ENCODE peak calls at places on chromosomes 11 and 22, in five cellular contexts. One of them, this sample, is unnamed. For H3K36me3, the result is how much of the 10 kb centered on the place peaks cover.

GRCh38 chr22:31098633-31099110 is 8.7 kb downstream of the SELENOM start:
- DNase-seq in neuronal stem cell: no peak
- DNase-seq in heart right ventricle: no peak
- DNase-seq in fibroblast of lung: no peak
- DNase-seq in GM23338: peak
- DNase-seq in this sample: no peak

GRCh38 chr11:102111011-102111786 is 952 bp downstream of the YAP1 start:
- DNase-seq in GM23338: peak
- DNase-seq in neuronal stem cell: peak
- DNase-seq in heart right ventricle: peak
- DNase-seq in fibroblast of lung: peak
- DNase-seq in this sample: no peak

GRCh38 chr11:134266841-134267251 is 9.3 kb upstream of the GLB1L3 start:
- DNase-seq in GM23338: peak
- DNase-seq in fibroblast of lung: peak
- DNase-seq in heart right ventricle: no peak
- DNase-seq in neuronal stem cell: no peak
- DNase-seq in this sample: no peak

GRCh38 chr11:15826826-15827225 is 529.5 kb downstream of the SOX6 start:
- DNase-seq in GM23338: peak
- DNase-seq in fibroblast of lung: no peak
- DNase-seq in heart right ventricle: peak
- DNase-seq in neuronal stem cell: peak
- DNase-seq in this sample: no peak

GRCh38 chr22:19896665-19897355 is 42.1 kb upstream of the GNB1L start:
- DNase-seq in fibroblast of lung: no peak
- DNase-seq in neuronal stem cell: no peak
- DNase-seq in GM23338: no peak
- DNase-seq in heart right ventricle: no peak
- DNase-seq in this sample: no peak

GRCh38 chr22:31321421-31321820 is 24.7 kb downstream of the PATZ1 start:
- DNase-seq in fibroblast of lung: no peak
- DNase-seq in GM23338: no peak
- DNase-seq in heart right ventricle: no peak
- DNase-seq in neuronal stem cell: no peak
- DNase-seq in this sample: no peak

GRCh38 chr11:134074346-134074745 is 5.5 kb downstream of the JAM3 start:
- DNase-seq in fibroblast of lung: peak
- DNase-seq in GM23338: no peak
- DNase-seq in heart right ventricle: no peak
- DNase-seq in neuronal stem cell: no peak
- DNase-seq in this sample: no peak

GRCh38 chr11:14148653-14149273 is 186.2 kb downstream of the SPON1 start:
- DNase-seq in GM23338: peak
- DNase-seq in fibroblast of lung: peak
- DNase-seq in neuronal stem cell: no peak
- DNase-seq in heart right ventricle: no peak
- DNase-seq in this sample: no peak

GRCh38 chr11:47916361-47916841 is 64.0 kb upstream of the PTPRJ start:
- DNase-seq in GM23338: no peak
- DNase-seq in fibroblast of lung: peak
- DNase-seq in neuronal stem cell: no peak
- DNase-seq in heart right ventricle: peak
- DNase-seq in this sample: no peak

GRCh38 chr22:45531944-45532631 is 29.4 kb downstream of the FBLN1 start:
- DNase-seq in heart right ventricle: no peak
- DNase-seq in GM23338: no peak
- DNase-seq in neuronal stem cell: no peak
- DNase-seq in fibroblast of lung: no peak
- DNase-seq in this sample: no peak

GRCh38 chr11:128066429-128066828 is 520.9 kb downstream of the ETS1 start:
- DNase-seq in neuronal stem cell: no peak
- DNase-seq in fibroblast of lung: no peak
- DNase-seq in heart right ventricle: no peak
- DNase-seq in GM23338: no peak
- DNase-seq in this sample: no peak

GRCh38 chr11:78594814-78595213 is 20.1 kb upstream of the NARS2 start:
- DNase-seq in heart right ventricle: no peak
- DNase-seq in fibroblast of lung: no peak
- DNase-seq in GM23338: peak
- DNase-seq in neuronal stem cell: no peak
- DNase-seq in this sample: no peak

GRCh38 chr11:35605691-35606090 is 12.6 kb upstream of the FJX1 start:
- DNase-seq in GM23338: no peak
- DNase-seq in heart right ventricle: peak
- DNase-seq in fibroblast of lung: peak
- DNase-seq in neuronal stem cell: no peak
- DNase-seq in this sample: no peak

GRCh38 chr11:70364198-70364597 is 34.1 kb upstream of the CTTN start:
- DNase-seq in neuronal stem cell: no peak
- DNase-seq in fibroblast of lung: peak
- DNase-seq in heart right ventricle: no peak
- DNase-seq in GM23338: no peak
- DNase-seq in this sample: no peak

GRCh38 chr11:110990316-110990715 is 255.2 kb upstream of the POU2AF2 start:
- DNase-seq in GM23338: no peak
- DNase-seq in heart right ventricle: no peak
- DNase-seq in fibroblast of lung: no peak
- DNase-seq in neuronal stem cell: no peak
- DNase-seq in this sample: no peak

GRCh38 chr22:31614781-31615480 is 47.1 kb downstream of the PISD start:
- DNase-seq in GM23338: no peak
- DNase-seq in heart right ventricle: no peak
- DNase-seq in fibroblast of lung: no peak
- DNase-seq in neuronal stem cell: no peak
- DNase-seq in this sample: no peak

GRCh38 chr22:32327596-32328171 is 30.0 kb upstream of the RFPL3 start:
- DNase-seq in neuronal stem cell: no peak
- DNase-seq in GM23338: no peak
- DNase-seq in fibroblast of lung: no peak
- DNase-seq in heart right ventricle: no peak
- DNase-seq in this sample: no peak

GRCh38 chr22:20027966-20028854 is 7.3 kb downstream of the TANGO2 start:
- DNase-seq in GM23338: no peak
- DNase-seq in heart right ventricle: no peak
- DNase-seq in neuronal stem cell: no peak
- DNase-seq in fibroblast of lung: no peak
- DNase-seq in this sample: no peak

GRCh38 chr11:47415091-47415854 is 6.9 kb downstream of the SLC39A13 start:
- DNase-seq in heart right ventricle: no peak
- DNase-seq in neuronal stem cell: no peak
- DNase-seq in GM23338: no peak
- DNase-seq in fibroblast of lung: no peak
- DNase-seq in this sample: no peak

GRCh38 chr22:24760708-24761306 is 13.7 kb downstream of the PIWIL3 start:
- DNase-seq in GM23338: no peak
- DNase-seq in neuronal stem cell: no peak
- DNase-seq in fibroblast of lung: no peak
- DNase-seq in heart right ventricle: no peak
- DNase-seq in this sample: no peak

GRCh38 chr11:124751741-124752470 is at the start of gene VSIG2:
- DNase-seq in heart right ventricle: no peak
- DNase-seq in neuronal stem cell: no peak
- DNase-seq in fibroblast of lung: no peak
- DNase-seq in GM23338: no peak
- DNase-seq in this sample: no peak

GRCh38 chr22:36868546-36868945 is 7.7 kb downstream of the NCF4 start:
- DNase-seq in fibroblast of lung: no peak
- DNase-seq in neuronal stem cell: no peak
- DNase-seq in GM23338: no peak
- DNase-seq in heart right ventricle: no peak
- DNase-seq in this sample: no peak

GRCh38 chr11:832529-833113 is at the start of gene CD151:
- DNase-seq in heart right ventricle: no peak
- DNase-seq in fibroblast of lung: peak
- DNase-seq in GM23338: peak
- DNase-seq in neuronal stem cell: no peak
- DNase-seq in this sample: no peak

GRCh38 chr22:39999144-39999757 is 4.5 kb downstream of the FAM83F start:
- DNase-seq in heart right ventricle: no peak
- DNase-seq in GM23338: no peak
- DNase-seq in fibroblast of lung: peak
- DNase-seq in neuronal stem cell: no peak
- DNase-seq in this sample: no peak

GRCh38 chr11:77660947-77661346 is 23.4 kb upstream of the CLNS1A start:
- DNase-seq in neuronal stem cell: no peak
- DNase-seq in fibroblast of lung: no peak
- DNase-seq in heart right ventricle: no peak
- DNase-seq in GM23338: no peak
- DNase-seq in this sample: no peak

GRCh38 chr22:48943567-48944432 is 883.9 kb downstream of the BRD1 start:
- DNase-seq in GM23338: no peak
- DNase-seq in fibroblast of lung: no peak
- DNase-seq in heart right ventricle: no peak
- DNase-seq in neuronal stem cell: peak
- DNase-seq in this sample: no peak

GRCh38 chr22:39241632-39242388 is 3.0 kb downstream of the PDGFB start:
- DNase-seq in heart right ventricle: no peak
- DNase-seq in GM23338: no peak
- DNase-seq in fibroblast of lung: no peak
- DNase-seq in neuronal stem cell: no peak
- DNase-seq in this sample: no peak

DNA sequence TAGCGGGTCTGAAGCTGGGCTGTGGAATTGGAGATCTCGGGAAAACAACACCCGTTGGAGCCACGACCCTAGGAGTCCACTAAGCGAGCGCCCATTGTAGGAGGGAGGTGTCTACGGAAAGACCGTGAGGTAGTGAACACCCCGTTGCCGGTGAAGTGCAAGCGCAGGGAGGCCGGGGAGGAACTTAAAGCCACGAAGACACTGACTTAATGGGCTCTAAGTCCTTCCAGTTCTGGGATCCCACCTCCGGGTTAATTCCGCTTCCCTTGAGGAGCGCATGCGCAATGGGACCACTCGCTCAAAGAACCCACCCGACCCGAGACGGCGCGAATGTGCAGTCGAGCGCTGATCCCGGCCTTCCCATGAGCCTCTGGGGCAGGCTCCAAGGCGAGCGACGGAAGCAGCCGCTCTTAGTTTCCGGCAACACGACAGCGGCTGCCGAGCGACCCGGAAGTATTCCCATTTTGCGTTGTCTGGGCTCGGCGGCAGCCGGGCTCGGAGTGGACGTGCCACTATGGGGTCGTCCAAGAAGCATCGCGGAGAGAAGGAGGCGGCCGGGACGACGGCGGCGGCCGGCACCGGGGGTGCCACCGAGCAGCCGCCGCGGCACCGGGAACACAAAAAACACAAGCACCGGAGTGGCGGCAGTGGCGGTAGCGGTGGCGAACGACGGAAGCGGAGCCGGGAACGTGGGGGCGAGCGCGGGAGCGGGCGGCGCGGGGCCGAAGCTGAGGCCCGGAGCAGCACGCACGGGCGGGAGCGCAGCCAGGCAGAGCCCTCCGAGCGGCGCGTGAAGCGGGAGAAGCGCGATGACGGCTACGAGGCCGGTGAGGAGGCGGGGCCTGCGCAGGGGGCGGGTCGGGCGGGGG is at the start of gene SART1:
- DNase-seq in GM23338: peak
- DNase-seq in heart right ventricle: peak
- DNase-seq in fibroblast of lung: peak
- DNase-seq in neuronal stem cell: peak
- DNase-seq in this sample: peak
- H3K4me3 ChIP-seq in GM23338: peak
- H3K4me3 ChIP-seq in heart right ventricle: peak
- H3K4me3 ChIP-seq in fibroblast of lung: peak
- H3K4me3 ChIP-seq in neuronal stem cell: peak
- H3K4me3 ChIP-seq in this sample: peak

DNA sequence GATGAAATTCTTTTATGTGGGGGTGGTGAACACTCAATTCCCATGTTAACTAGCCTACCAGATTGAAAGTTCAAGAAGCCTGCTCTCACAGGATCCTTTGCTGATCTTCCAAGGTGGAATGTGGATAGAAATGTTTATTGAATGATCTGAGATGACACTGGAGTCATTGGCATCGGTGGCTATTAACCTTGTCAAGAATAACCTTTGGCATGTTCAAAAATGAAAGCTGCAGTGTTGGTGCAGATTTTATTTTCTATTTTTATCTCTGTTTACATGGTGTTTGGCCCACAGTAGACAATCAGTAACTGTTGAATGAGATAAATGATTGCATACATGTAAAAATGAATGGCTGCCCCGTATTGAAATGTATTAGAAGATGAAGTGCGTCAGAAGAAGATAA is 19.0 kb downstream of the MCAM start:
- DNase-seq in fibroblast of lung: peak
- DNase-seq in neuronal stem cell: no peak
- DNase-seq in GM23338: no peak
- DNase-seq in heart right ventricle: no peak
- DNase-seq in this sample: no peak
- H3K36me3 ChIP-seq in fibroblast of lung: under half
- H3K36me3 ChIP-seq in neuronal stem cell: under half
- H3K36me3 ChIP-seq in GM23338: half or more
- H3K36me3 ChIP-seq in heart right ventricle: half or more
- H3K36me3 ChIP-seq in this sample: under half

GRCh38 chr22:17513612-17514011 is 49.7 kb upstream of the SLC25A18 start:
- DNase-seq in neuronal stem cell: no peak
- DNase-seq in heart right ventricle: no peak
- DNase-seq in GM23338: no peak
- DNase-seq in fibroblast of lung: no peak
- DNase-seq in this sample: no peak

GRCh38 chr22:17523925-17524324 is 39.4 kb upstream of the SLC25A18 start:
- DNase-seq in fibroblast of lung: no peak
- DNase-seq in heart right ventricle: no peak
- DNase-seq in neuronal stem cell: no peak
- DNase-seq in GM23338: no peak
- DNase-seq in this sample: no peak

GRCh38 chr22:17514092-17514491 is 49.2 kb upstream of the SLC25A18 start:
- DNase-seq in GM23338: no peak
- DNase-seq in heart right ventricle: peak
- DNase-seq in neuronal stem cell: no peak
- DNase-seq in fibroblast of lung: no peak
- DNase-seq in this sample: no peak

GRCh38 chr22:17512960-17513359 is 50.3 kb upstream of the SLC25A18 start:
- DNase-seq in heart right ventricle: no peak
- DNase-seq in fibroblast of lung: no peak
- DNase-seq in neuronal stem cell: no peak
- DNase-seq in GM23338: no peak
- DNase-seq in this sample: no peak

DNA sequence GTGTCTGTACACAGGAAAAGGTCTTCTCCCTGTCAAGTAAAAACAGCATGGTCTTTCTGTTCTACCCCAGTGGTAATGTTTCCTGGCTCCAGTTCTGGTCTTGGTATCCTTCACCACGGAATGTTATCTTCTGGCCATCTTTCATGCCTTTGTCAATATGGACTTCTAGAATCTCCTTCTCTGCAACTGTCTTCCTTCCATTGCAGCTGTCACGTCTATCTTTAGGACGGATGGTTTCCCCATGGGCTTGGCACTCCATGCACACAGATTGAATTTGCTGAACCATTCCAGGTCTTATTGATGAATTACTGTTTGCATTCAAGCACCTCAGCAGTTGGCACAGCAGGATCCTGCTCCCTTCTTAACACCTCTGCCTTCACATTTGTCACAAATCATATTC is 44.9 kb upstream of the SLC25A18 start:
- DNase-seq in fibroblast of lung: no peak
- DNase-seq in heart right ventricle: no peak
- DNase-seq in GM23338: no peak
- DNase-seq in neuronal stem cell: no peak
- DNase-seq in this sample: no peak
- H3K4me3 ChIP-seq in fibroblast of lung: no peak
- H3K4me3 ChIP-seq in heart right ventricle: no peak
- H3K4me3 ChIP-seq in GM23338: no peak
- H3K4me3 ChIP-seq in neuronal stem cell: no peak
- H3K4me3 ChIP-seq in this sample: no peak

GRCh38 chr11:3738241-3738640 is 59.1 kb downstream of the NUP98 start:
- DNase-seq in neuronal stem cell: no peak
- DNase-seq in GM23338: no peak
- DNase-seq in heart right ventricle: no peak
- DNase-seq in fibroblast of lung: peak
- DNase-seq in this sample: no peak
- H3K36me3 ChIP-seq in neuronal stem cell: under half
- H3K36me3 ChIP-seq in GM23338: under half
- H3K36me3 ChIP-seq in heart right ventricle: half or more
- H3K36me3 ChIP-seq in fibroblast of lung: under half
- H3K36me3 ChIP-seq in this sample: under half